ENCODE peak calls at places on chromosomes 11 and 22, in five cellular contexts. One of them, this sample, is unnamed.

GRCh38 chr22:29456211-29456671 is 17.9 kb downstream of the RFPL1 start:
- DNase-seq in LHCN-M2: no peak
- DNase-seq in stimulated activated CD4-positive, alpha-beta T cell treated with anti-CD3 and anti-CD28 coated beads, TNF-alpha, amount 100 ng/mL, for 1 hour: no peak
- DNase-seq in kidney: no peak
- DNase-seq in NCI-H2171 treated with DMSO at 0.1 percent for 48 hours: no peak
- DNase-seq in this sample: no peak

GRCh38 chr11:134509381-134510068 is 97.5 kb upstream of the B3GAT1 start:
- DNase-seq in LHCN-M2: no peak
- DNase-seq in stimulated activated CD4-positive, alpha-beta T cell treated with anti-CD3 and anti-CD28 coated beads, TNF-alpha, amount 100 ng/mL, for 1 hour: no peak
- DNase-seq in kidney: peak
- DNase-seq in NCI-H2171 treated with DMSO at 0.1 percent for 48 hours: no peak
- DNase-seq in this sample: no peak

GRCh38 chr11:34654491-34655334 is 33.8 kb downstream of the EHF start:
- DNase-seq in LHCN-M2: peak
- DNase-seq in stimulated activated CD4-positive, alpha-beta T cell treated with anti-CD3 and anti-CD28 coated beads, TNF-alpha, amount 100 ng/mL, for 1 hour: no peak
- DNase-seq in kidney: no peak
- DNase-seq in NCI-H2171 treated with DMSO at 0.1 percent for 48 hours: no peak
- DNase-seq in this sample: peak

GRCh38 chr22:39825661-39826102 is 67.9 kb downstream of the ENTHD1 start:
- DNase-seq in LHCN-M2: no peak
- DNase-seq in stimulated activated CD4-positive, alpha-beta T cell treated with anti-CD3 and anti-CD28 coated beads, TNF-alpha, amount 100 ng/mL, for 1 hour: no peak
- DNase-seq in kidney: no peak
- DNase-seq in NCI-H2171 treated with DMSO at 0.1 percent for 48 hours: no peak
- DNase-seq in this sample: no peak

GRCh38 chr11:65988791-65989592 is 13.0 kb downstream of the EIF1AD start:
- DNase-seq in LHCN-M2: peak
- DNase-seq in stimulated activated CD4-positive, alpha-beta T cell treated with anti-CD3 and anti-CD28 coated beads, TNF-alpha, amount 100 ng/mL, for 1 hour: peak
- DNase-seq in kidney: peak
- DNase-seq in NCI-H2171 treated with DMSO at 0.1 percent for 48 hours: peak
- DNase-seq in this sample: peak

GRCh38 chr11:30488304-30488998 is 97.7 kb downstream of the MPPED2 start:
- DNase-seq in LHCN-M2: peak
- DNase-seq in stimulated activated CD4-positive, alpha-beta T cell treated with anti-CD3 and anti-CD28 coated beads, TNF-alpha, amount 100 ng/mL, for 1 hour: no peak
- DNase-seq in kidney: no peak
- DNase-seq in NCI-H2171 treated with DMSO at 0.1 percent for 48 hours: peak
- DNase-seq in this sample: peak

GRCh38 chr11:73787051-73787642 is 527 bp upstream of the MRPL48 start:
- DNase-seq in LHCN-M2: no peak
- DNase-seq in stimulated activated CD4-positive, alpha-beta T cell treated with anti-CD3 and anti-CD28 coated beads, TNF-alpha, amount 100 ng/mL, for 1 hour: no peak
- DNase-seq in kidney: no peak
- DNase-seq in NCI-H2171 treated with DMSO at 0.1 percent for 48 hours: no peak
- DNase-seq in this sample: no peak

GRCh38 chr11:109423114-109423859 is 1.3 kb downstream of the C11orf87 start:
- DNase-seq in LHCN-M2: no peak
- DNase-seq in stimulated activated CD4-positive, alpha-beta T cell treated with anti-CD3 and anti-CD28 coated beads, TNF-alpha, amount 100 ng/mL, for 1 hour: no peak
- DNase-seq in kidney: peak
- DNase-seq in NCI-H2171 treated with DMSO at 0.1 percent for 48 hours: peak
- DNase-seq in this sample: no peak

GRCh38 chr11:69079891-69080290 is 31.2 kb downstream of the TPCN2 start:
- DNase-seq in LHCN-M2: no peak
- DNase-seq in stimulated activated CD4-positive, alpha-beta T cell treated with anti-CD3 and anti-CD28 coated beads, TNF-alpha, amount 100 ng/mL, for 1 hour: no peak
- DNase-seq in kidney: no peak
- DNase-seq in NCI-H2171 treated with DMSO at 0.1 percent for 48 hours: no peak
- DNase-seq in this sample: no peak

GRCh38 chr11:12449961-12450715 is 72.8 kb downstream of the PARVA start:
- DNase-seq in LHCN-M2: peak
- DNase-seq in stimulated activated CD4-positive, alpha-beta T cell treated with anti-CD3 and anti-CD28 coated beads, TNF-alpha, amount 100 ng/mL, for 1 hour: no peak
- DNase-seq in kidney: no peak
- DNase-seq in NCI-H2171 treated with DMSO at 0.1 percent for 48 hours: no peak
- DNase-seq in this sample: no peak

GRCh38 chr11:127074151-127074761 is 73.7 kb upstream of the KIRREL3 start:
- DNase-seq in LHCN-M2: peak
- DNase-seq in stimulated activated CD4-positive, alpha-beta T cell treated with anti-CD3 and anti-CD28 coated beads, TNF-alpha, amount 100 ng/mL, for 1 hour: no peak
- DNase-seq in kidney: no peak
- DNase-seq in NCI-H2171 treated with DMSO at 0.1 percent for 48 hours: peak
- DNase-seq in this sample: no peak

GRCh38 chr11:15159085-15159484 is 44.4 kb downstream of the INSC start:
- DNase-seq in LHCN-M2: peak
- DNase-seq in stimulated activated CD4-positive, alpha-beta T cell treated with anti-CD3 and anti-CD28 coated beads, TNF-alpha, amount 100 ng/mL, for 1 hour: no peak
- DNase-seq in kidney: no peak
- DNase-seq in NCI-H2171 treated with DMSO at 0.1 percent for 48 hours: no peak
- DNase-seq in this sample: no peak

GRCh38 chr11:67665537-67666302 is 8.7 kb downstream of the ALDH3B2 start:
- DNase-seq in LHCN-M2: no peak
- DNase-seq in stimulated activated CD4-positive, alpha-beta T cell treated with anti-CD3 and anti-CD28 coated beads, TNF-alpha, amount 100 ng/mL, for 1 hour: no peak
- DNase-seq in kidney: peak
- DNase-seq in NCI-H2171 treated with DMSO at 0.1 percent for 48 hours: no peak
- DNase-seq in this sample: no peak

GRCh38 chr11:119206512-119207299 is 567 bp downstream of the CBL start:
- DNase-seq in LHCN-M2: peak
- DNase-seq in stimulated activated CD4-positive, alpha-beta T cell treated with anti-CD3 and anti-CD28 coated beads, TNF-alpha, amount 100 ng/mL, for 1 hour: peak
- DNase-seq in kidney: no peak
- DNase-seq in NCI-H2171 treated with DMSO at 0.1 percent for 48 hours: no peak
- DNase-seq in this sample: no peak

GRCh38 chr22:44894321-44894720 is 115.5 kb downstream of the PHF21B start:
- DNase-seq in LHCN-M2: no peak
- DNase-seq in stimulated activated CD4-positive, alpha-beta T cell treated with anti-CD3 and anti-CD28 coated beads, TNF-alpha, amount 100 ng/mL, for 1 hour: no peak
- DNase-seq in kidney: peak
- DNase-seq in NCI-H2171 treated with DMSO at 0.1 percent for 48 hours: no peak
- DNase-seq in this sample: no peak

GRCh38 chr11:78607691-78608090 is 33.0 kb upstream of the NARS2 start:
- DNase-seq in LHCN-M2: no peak
- DNase-seq in stimulated activated CD4-positive, alpha-beta T cell treated with anti-CD3 and anti-CD28 coated beads, TNF-alpha, amount 100 ng/mL, for 1 hour: no peak
- DNase-seq in kidney: no peak
- DNase-seq in NCI-H2171 treated with DMSO at 0.1 percent for 48 hours: no peak
- DNase-seq in this sample: no peak

GRCh38 chr11:67277231-67277961 is 11.1 kb downstream of the GRK2 start:
- DNase-seq in LHCN-M2: peak
- DNase-seq in stimulated activated CD4-positive, alpha-beta T cell treated with anti-CD3 and anti-CD28 coated beads, TNF-alpha, amount 100 ng/mL, for 1 hour: peak
- DNase-seq in kidney: peak
- DNase-seq in NCI-H2171 treated with DMSO at 0.1 percent for 48 hours: peak
- DNase-seq in this sample: no peak

GRCh38 chr11:75654314-75654713 is 14.5 kb downstream of the MAP6 start:
- DNase-seq in LHCN-M2: peak
- DNase-seq in stimulated activated CD4-positive, alpha-beta T cell treated with anti-CD3 and anti-CD28 coated beads, TNF-alpha, amount 100 ng/mL, for 1 hour: no peak
- DNase-seq in kidney: no peak
- DNase-seq in NCI-H2171 treated with DMSO at 0.1 percent for 48 hours: no peak
- DNase-seq in this sample: no peak

GRCh38 chr11:65293909-65294381 is 20.7 kb upstream of the CDC42EP2 start:
- DNase-seq in LHCN-M2: peak
- DNase-seq in stimulated activated CD4-positive, alpha-beta T cell treated with anti-CD3 and anti-CD28 coated beads, TNF-alpha, amount 100 ng/mL, for 1 hour: no peak
- DNase-seq in kidney: peak
- DNase-seq in NCI-H2171 treated with DMSO at 0.1 percent for 48 hours: peak
- DNase-seq in this sample: no peak

GRCh38 chr11:2885017-2885675 is 429 bp downstream of the CDKN1C start:
- DNase-seq in LHCN-M2: no peak
- DNase-seq in stimulated activated CD4-positive, alpha-beta T cell treated with anti-CD3 and anti-CD28 coated beads, TNF-alpha, amount 100 ng/mL, for 1 hour: no peak
- DNase-seq in kidney: peak
- DNase-seq in NCI-H2171 treated with DMSO at 0.1 percent for 48 hours: no peak
- DNase-seq in this sample: no peak

GRCh38 chr11:75342966-75343870 is 8.2 kb downstream of the ARRB1 start:
- DNase-seq in LHCN-M2: peak
- DNase-seq in stimulated activated CD4-positive, alpha-beta T cell treated with anti-CD3 and anti-CD28 coated beads, TNF-alpha, amount 100 ng/mL, for 1 hour: no peak
- DNase-seq in kidney: peak
- DNase-seq in NCI-H2171 treated with DMSO at 0.1 percent for 48 hours: no peak
- DNase-seq in this sample: peak

GRCh38 chr11:119166368-119167076 is 2.0 kb upstream of the NLRX1 start:
- DNase-seq in LHCN-M2: peak
- DNase-seq in stimulated activated CD4-positive, alpha-beta T cell treated with anti-CD3 and anti-CD28 coated beads, TNF-alpha, amount 100 ng/mL, for 1 hour: no peak
- DNase-seq in kidney: no peak
- DNase-seq in NCI-H2171 treated with DMSO at 0.1 percent for 48 hours: no peak
- DNase-seq in this sample: no peak

GRCh38 chr22:46007003-46007847 is 30.3 kb upstream of the WNT7B start:
- DNase-seq in LHCN-M2: peak
- DNase-seq in stimulated activated CD4-positive, alpha-beta T cell treated with anti-CD3 and anti-CD28 coated beads, TNF-alpha, amount 100 ng/mL, for 1 hour: no peak
- DNase-seq in kidney: peak
- DNase-seq in NCI-H2171 treated with DMSO at 0.1 percent for 48 hours: peak
- DNase-seq in this sample: no peak

GRCh38 chr11:12696911-12697581 is 22.8 kb downstream of the TEAD1 start:
- DNase-seq in LHCN-M2: no peak
- DNase-seq in stimulated activated CD4-positive, alpha-beta T cell treated with anti-CD3 and anti-CD28 coated beads, TNF-alpha, amount 100 ng/mL, for 1 hour: no peak
- DNase-seq in kidney: peak
- DNase-seq in NCI-H2171 treated with DMSO at 0.1 percent for 48 hours: no peak
- DNase-seq in this sample: no peak

GRCh38 chr11:44110231-44110679 is 14.8 kb downstream of the EXT2 start:
- DNase-seq in LHCN-M2: peak
- DNase-seq in stimulated activated CD4-positive, alpha-beta T cell treated with anti-CD3 and anti-CD28 coated beads, TNF-alpha, amount 100 ng/mL, for 1 hour: peak
- DNase-seq in kidney: no peak
- DNase-seq in NCI-H2171 treated with DMSO at 0.1 percent for 48 hours: peak
- DNase-seq in this sample: no peak

GRCh38 chr22:40560551-40560950 is 76.0 kb downstream of the MRTFA start:
- DNase-seq in LHCN-M2: peak
- DNase-seq in stimulated activated CD4-positive, alpha-beta T cell treated with anti-CD3 and anti-CD28 coated beads, TNF-alpha, amount 100 ng/mL, for 1 hour: no peak
- DNase-seq in kidney: no peak
- DNase-seq in NCI-H2171 treated with DMSO at 0.1 percent for 48 hours: peak
- DNase-seq in this sample: no peak

GRCh38 chr11:86743223-86744118 is 56.9 kb upstream of the PRSS23 start:
- DNase-seq in LHCN-M2: peak
- DNase-seq in stimulated activated CD4-positive, alpha-beta T cell treated with anti-CD3 and anti-CD28 coated beads, TNF-alpha, amount 100 ng/mL, for 1 hour: no peak
- DNase-seq in kidney: peak
- DNase-seq in NCI-H2171 treated with DMSO at 0.1 percent for 48 hours: no peak
- DNase-seq in this sample: no peak

GRCh38 chr22:23478175-23478574 is 101.9 kb downstream of the IGLL1 start:
- DNase-seq in LHCN-M2: peak
- DNase-seq in stimulated activated CD4-positive, alpha-beta T cell treated with anti-CD3 and anti-CD28 coated beads, TNF-alpha, amount 100 ng/mL, for 1 hour: no peak
- DNase-seq in kidney: no peak
- DNase-seq in NCI-H2171 treated with DMSO at 0.1 percent for 48 hours: no peak
- DNase-seq in this sample: no peak

GRCh38 chr22:41191467-41191866 is 13.6 kb upstream of the L3MBTL2 start:
- DNase-seq in LHCN-M2: no peak
- DNase-seq in stimulated activated CD4-positive, alpha-beta T cell treated with anti-CD3 and anti-CD28 coated beads, TNF-alpha, amount 100 ng/mL, for 1 hour: no peak
- DNase-seq in kidney: no peak
- DNase-seq in NCI-H2171 treated with DMSO at 0.1 percent for 48 hours: no peak
- DNase-seq in this sample: no peak

GRCh38 chr11:59141673-59142460 is 789 bp upstream of the FAM111A start:
- DNase-seq in LHCN-M2: peak
- DNase-seq in stimulated activated CD4-positive, alpha-beta T cell treated with anti-CD3 and anti-CD28 coated beads, TNF-alpha, amount 100 ng/mL, for 1 hour: no peak
- DNase-seq in kidney: no peak
- DNase-seq in NCI-H2171 treated with DMSO at 0.1 percent for 48 hours: no peak
- DNase-seq in this sample: no peak

GRCh38 chr11:93921695-93922468 is 71.5 kb upstream of the VSTM5 start:
- DNase-seq in LHCN-M2: peak
- DNase-seq in stimulated activated CD4-positive, alpha-beta T cell treated with anti-CD3 and anti-CD28 coated beads, TNF-alpha, amount 100 ng/mL, for 1 hour: no peak
- DNase-seq in kidney: no peak
- DNase-seq in NCI-H2171 treated with DMSO at 0.1 percent for 48 hours: peak
- DNase-seq in this sample: peak

This sample was measured in LNCaP clone FGC.